ENCODE peak calls at places on chromosomes 1 and 21, in seven cellular contexts. N is right lobe of liver, W is Peyer's patch, Z is adrenal gland, U is body of pancreas, H is lower lobe of right lung, E is MM.1S. I is an unnamed sample.

GRCh38 chr1:236342403-236343245 is 51.5 kb upstream of the EDARADD start:
- DNase-seq in E (no peak), H (no peak), U (no peak), W (no peak), Z (no peak), N (no peak), I (no peak)

GRCh38 chr1:114510235-114511047 is 562 bp downstream of the TRIM33 start:
- DNase-seq in Z (peak; percentile 62), E (peak; percentile 36), N (peak; percentile 63), W (peak; percentile 31), U (peak; percentile 52), H (peak; percentile 71), I (peak; percentile 15)

GRCh38 chr1:114725230-114725629 is 8.7 kb upstream of the NRAS start:
- DNase-seq in H (no peak), E (no peak), W (no peak), Z (no peak), U (no peak), N (no peak), I (no peak)

GRCh38 chr1:78627321-78627720 is 7.1 kb downstream of the IFI44L start:
- DNase-seq in W (no peak), E (no peak), Z (no peak), H (no peak), N (no peak), U (no peak), I (no peak)

GRCh38 chr1:226558293-226558692 is 9.7 kb downstream of the STUM start:
- DNase-seq in W (no peak), Z (no peak), U (no peak), N (no peak), H (no peak), E (no peak), I (no peak)

GRCh38 chr1:61782771-61783170 is 40.5 kb downstream of the PATJ start:
- DNase-seq in U (no peak), N (no peak), E (peak; percentile 64), Z (no peak), H (no peak), W (peak; percentile 51), I (no peak)

GRCh38 chr1:68409426-68409825 is 40.3 kb downstream of the RPE65 start:
- DNase-seq in E (no peak), U (no peak), W (no peak), N (no peak), Z (no peak), H (no peak), I (no peak)

GRCh38 chr1:192005976-192006375 is 152.3 kb upstream of the RGS18 start:
- DNase-seq in Z (no peak), H (no peak), U (no peak), N (no peak), W (no peak), E (peak; percentile 15), I (no peak)

GRCh38 chr1:212928323-212929281 is 21.7 kb upstream of the VASH2 start:
- DNase-seq in W (no peak), N (no peak), U (no peak), Z (no peak), H (no peak), E (no peak), I (no peak)

GRCh38 chr21:45286671-45287437 is 841 bp downstream of the POFUT2 start:
- DNase-seq in W (peak; percentile 15), H (peak; percentile 50), N (no peak), E (no peak), U (peak; percentile 34), Z (no peak), I (no peak)

GRCh38 chr1:156754219-156754618 is 2.7 kb upstream of the HDGF start:
- DNase-seq in E (no peak), H (no peak), W (no peak), Z (no peak), U (no peak), N (no peak), I (no peak)

GRCh38 chr1:181592261-181592859 is 109.0 kb downstream of the CACNA1E start:
- DNase-seq in H (no peak), U (no peak), N (no peak), W (no peak), Z (no peak), E (no peak), I (no peak)

GRCh38 chr1:10901894-10902805 is 105.7 kb upstream of the CASZ1 start:
- DNase-seq in Z (no peak), E (no peak), N (no peak), U (no peak), W (no peak), H (no peak), I (no peak)

GRCh38 chr1:172658871-172659453 is at the start of gene FASLG:
- DNase-seq in H (no peak), U (no peak), E (no peak), N (no peak), W (no peak), Z (no peak), I (no peak)

GRCh38 chr1:114756949-114757454 is 782 bp downstream of the CSDE1 start:
- DNase-seq in E (peak; percentile 8), Z (peak; percentile 59), U (peak; percentile 32), W (no peak), H (peak; percentile 58), N (peak; percentile 55), I (peak; percentile 21)

GRCh38 chr1:106055900-106056299 is 1000.6 kb upstream of the PRMT6 start:
- DNase-seq in N (no peak), U (no peak), E (no peak), Z (no peak), W (no peak), H (no peak), I (no peak)

GRCh38 chr1:95139039-95139438 is 21.9 kb downstream of the TLCD4 start:
- DNase-seq in E (no peak), U (no peak), W (no peak), H (no peak), Z (no peak), N (no peak), I (no peak)

GRCh38 chr1:50491142-50491541 is 67.9 kb upstream of the DMRTA2 start:
- DNase-seq in H (no peak), Z (no peak), E (peak; percentile 27), U (no peak), W (no peak), N (no peak), I (no peak)

GRCh38 chr1:10213186-10213585 is 2.8 kb downstream of the KIF1B start:
- DNase-seq in H (no peak), W (no peak), U (no peak), E (no peak), N (peak; percentile 9), Z (no peak), I (no peak)

GRCh38 chr21:10430007-10430406 is 91.4 kb upstream of the TPTE start:
- DNase-seq in W (no peak), E (no peak), U (no peak), Z (no peak), H (no peak), N (no peak), I (no peak)

GRCh38 chr1:35178295-35178695 is 14.7 kb downstream of the SFPQ start:
- DNase-seq in E (no peak), H (no peak), W (no peak), Z (no peak), U (no peak), N (no peak), I (no peak)
- H3K36me3 ChIP-seq in E (peaks cover 41% of the 10 kb centered on the region), H (peaks cover 91% of the 10 kb centered on the region), W (no peaks in the 10 kb centered on the region), Z (no peaks in the 10 kb centered on the region), U (peaks cover 36% of the 10 kb centered on the region), N (peaks cover 78% of the 10 kb centered on the region), I (peaks cover 5% of the 10 kb centered on the region)

GRCh38 chr1:98884864-98885263 is 119.8 kb downstream of the PLPPR5 start:
- DNase-seq in U (no peak), W (no peak), Z (no peak), N (no peak), E (no peak), H (no peak), I (no peak)
- TF ChIP-seq CTCF in U (no peak), W (no peak), Z (no peak), N (no peak), E (no peak), H (no peak), I (no peak)

GRCh38 chr1:224211262-224211962 is 28.4 kb downstream of the DEGS1 start:
- DNase-seq in U (peak; percentile 45), H (no peak), N (peak; percentile 57), Z (peak; percentile 36), W (no peak), E (no peak), I (no peak)
- H3K36me3 ChIP-seq in U (no peaks in the 10 kb centered on the region), H (no peaks in the 10 kb centered on the region), N (no peaks in the 10 kb centered on the region), Z (no peaks in the 10 kb centered on the region), W (no peaks in the 10 kb centered on the region), E (no peaks in the 10 kb centered on the region), I (no peaks in the 10 kb centered on the region)

DNA sequence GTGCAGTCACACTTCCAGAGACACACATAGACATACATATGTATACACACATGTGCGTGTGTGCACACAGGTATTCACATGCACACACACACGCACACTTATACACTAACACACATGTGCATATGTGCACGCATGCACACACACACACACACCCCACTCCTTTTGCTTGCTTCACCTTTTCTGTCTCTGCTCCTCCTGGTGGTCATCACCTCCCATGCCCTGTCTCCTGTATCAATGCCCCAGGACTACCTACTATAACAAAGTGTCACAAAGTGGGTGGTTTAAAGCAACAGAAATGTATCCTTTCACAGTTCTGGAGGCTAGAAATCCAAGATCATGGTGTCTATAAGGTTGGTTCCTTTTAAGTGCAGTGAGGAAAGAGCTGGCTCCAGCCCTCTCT is 27.4 kb downstream of the ETS2 start:
- DNase-seq in U (no peak), Z (no peak), H (no peak), N (no peak), W (no peak), E (no peak), I (no peak)
- TF ChIP-seq CTCF in U (no peak), Z (no peak), H (no peak), N (no peak), W (no peak), E (no peak), I (no peak)

GRCh38 chr1:202725541-202725940 is 15.3 kb upstream of the SYT2 start:
- DNase-seq in W (no peak), Z (no peak), H (no peak), E (no peak), U (no peak), N (no peak), I (no peak)

GRCh38 chr1:202733251-202733650 is 23.0 kb upstream of the SYT2 start:
- DNase-seq in N (no peak), E (no peak), Z (no peak), U (no peak), W (no peak), H (no peak), I (no peak)

GRCh38 chr1:202723708-202724107 is 13.5 kb upstream of the SYT2 start:
- DNase-seq in Z (no peak), N (no peak), E (no peak), H (no peak), W (no peak), U (no peak), I (no peak)

DNA sequence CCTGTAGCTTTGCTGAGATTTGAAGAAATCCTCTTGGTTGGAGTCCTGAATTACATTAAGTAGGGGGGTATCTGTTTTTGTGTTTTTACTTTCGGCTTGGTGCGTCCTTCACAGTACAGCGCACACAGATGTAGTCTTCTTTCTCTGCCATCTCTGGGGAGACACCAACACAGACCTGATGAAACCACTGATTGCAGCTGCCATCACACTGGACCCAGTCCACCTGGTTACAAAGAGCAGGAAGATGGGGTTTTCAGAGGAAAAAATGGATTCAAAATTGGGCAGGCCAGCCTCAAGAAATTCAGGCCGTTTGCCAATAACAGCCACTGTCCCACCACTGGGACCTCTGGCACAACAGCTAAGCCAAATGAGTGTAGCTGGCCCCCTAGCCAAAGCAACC is 18.7 kb upstream of the SYT2 start:
- DNase-seq in E (no peak), H (no peak), N (no peak), Z (no peak), U (no peak), W (no peak), I (no peak)
- H3K36me3 ChIP-seq in E (no peaks in the 10 kb centered on the region), H (peaks cover 89% of the 10 kb centered on the region), N (peaks cover 70% of the 10 kb centered on the region), Z (no peaks in the 10 kb centered on the region), U (peaks cover 38% of the 10 kb centered on the region), W (no peaks in the 10 kb centered on the region), I (peaks cover 94% of the 10 kb centered on the region)